ENCODE peak calls at places on chromosomes 12 and 14, in six cellular contexts. M, E, T, P, L and H are unnamed samples.

GRCh38 chr12:122190842-122191668 is 8.1 kb downstream of the LRRC43 start:
- DNase-seq in M (peak), E (peak), T (peak), P (peak), L (peak), H (peak)

GRCh38 chr12:72271741-72272661 is at the start of gene TRHDE:
- DNase-seq in M (no peak), E (peak), T (no peak), P (no peak), L (peak), H (no peak)

GRCh38 chr12:3996322-3996721 is 123.1 kb upstream of the PARP11 start:
- DNase-seq in M (no peak), E (no peak), T (no peak), P (no peak), L (no peak), H (no peak)

GRCh38 chr14:99758121-99758871 is 34.9 kb upstream of the EML1 start:
- DNase-seq in M (no peak), E (no peak), T (no peak), P (no peak), L (no peak), H (no peak)

GRCh38 chr14:61503167-61503801 is 181.9 kb downstream of the PRKCH start:
- DNase-seq in M (no peak), E (no peak), T (peak), P (peak), L (no peak), H (no peak)

GRCh38 chr14:58955294-58955821 is 233.1 kb upstream of the DAAM1 start:
- DNase-seq in M (no peak), E (no peak), T (no peak), P (no peak), L (no peak), H (no peak)

GRCh38 chr12:121776190-121777098 is 17.0 kb downstream of the RHOF start:
- DNase-seq in M (no peak), E (peak), T (peak), P (peak), L (peak), H (no peak)

GRCh38 chr12:43338848-43339526 is 213.0 kb downstream of the ADAMTS20 start:
- DNase-seq in M (peak), E (peak), T (no peak), P (no peak), L (peak), H (peak)

GRCh38 chr14:49955013-49955412 is 62.1 kb downstream of the ARF6 start:
- DNase-seq in M (no peak), E (no peak), T (no peak), P (no peak), L (no peak), H (no peak)

GRCh38 chr12:104024348-104024747 is 25.6 kb downstream of the GLT8D2 start:
- DNase-seq in M (no peak), E (no peak), T (no peak), P (no peak), L (no peak), H (no peak)

GRCh38 chr12:58069268-58069967 is 128.1 kb downstream of the ATP23 start:
- DNase-seq in M (no peak), E (no peak), T (no peak), P (no peak), L (no peak), H (no peak)

GRCh38 chr12:25187781-25188180 is 7.2 kb downstream of the DNAI7 start:
- DNase-seq in M (peak), E (no peak), T (no peak), P (no peak), L (no peak), H (no peak)

GRCh38 chr12:52645120-52645761 is 6.8 kb downstream of the KRT2 start:
- DNase-seq in M (no peak), E (no peak), T (no peak), P (no peak), L (no peak), H (no peak)

GRCh38 chr12:4108803-4109345 is 164.7 kb upstream of the CCND2 start:
- DNase-seq in M (no peak), E (no peak), T (no peak), P (no peak), L (no peak), H (no peak)

GRCh38 chr12:32448581-32448980 is 49.2 kb downstream of the FGD4 start:
- DNase-seq in M (no peak), E (peak), T (no peak), P (no peak), L (no peak), H (no peak)

GRCh38 chr14:59161571-59162175 is 26.8 kb upstream of the DAAM1 start:
- DNase-seq in M (peak), E (peak), T (peak), P (no peak), L (no peak), H (no peak)

GRCh38 chr14:104706733-104707628 is 17.0 kb upstream of the ADSS1 start:
- DNase-seq in M (no peak), E (peak), T (no peak), P (no peak), L (no peak), H (no peak)

GRCh38 chr12:6264402-6265037 is 46.0 kb upstream of the PLEKHG6 start:
- DNase-seq in M (no peak), E (peak), T (no peak), P (no peak), L (no peak), H (no peak)

GRCh38 chr12:130696377-130696776 is 19.7 kb downstream of the RIMBP2 start:
- DNase-seq in M (no peak), E (no peak), T (no peak), P (no peak), L (no peak), H (no peak)

GRCh38 chr12:119687344-119687865 is 19.5 kb downstream of the PRKAB1 start:
- DNase-seq in M (no peak), E (no peak), T (no peak), P (no peak), L (no peak), H (no peak)

GRCh38 chr14:22837750-22838538 is 1.6 kb downstream of the MMP14 start:
- DNase-seq in M (peak), E (no peak), T (no peak), P (no peak), L (no peak), H (no peak)

GRCh38 chr14:29671034-29671433 is 256.6 kb downstream of the PRKD1 start:
- DNase-seq in M (no peak), E (no peak), T (no peak), P (no peak), L (no peak), H (no peak)

GRCh38 chr12:26523708-26524150 is 309.3 kb downstream of the ITPR2 start:
- DNase-seq in M (no peak), E (no peak), T (no peak), P (no peak), L (no peak), H (no peak)

GRCh38 chr12:114096461-114096860 is 130.3 kb upstream of the RBM19 start:
- DNase-seq in M (no peak), E (no peak), T (no peak), P (no peak), L (no peak), H (no peak)

GRCh38 chr12:56080556-56081138 is 682 bp downstream of the ERBB3 start:
- DNase-seq in M (no peak), E (peak), T (no peak), P (no peak), L (peak), H (no peak)

GRCh38 chr12:124155711-124156110 is 139.2 kb upstream of the RFLNA start:
- DNase-seq in M (no peak), E (no peak), T (no peak), P (no peak), L (no peak), H (no peak)

GRCh38 chr12:5200276-5201087 is 156.8 kb downstream of the KCNA5 start:
- DNase-seq in M (no peak), E (peak), T (peak), P (peak), L (peak), H (no peak)

GRCh38 chr12:69765515-69765914 is 26.9 kb downstream of the RAB3IP start:
- DNase-seq in M (no peak), E (no peak), T (no peak), P (no peak), L (no peak), H (no peak)

GRCh38 chr12:24482882-24483604 is 465.9 kb downstream of the BCAT1 start:
- DNase-seq in M (no peak), E (no peak), T (no peak), P (no peak), L (no peak), H (no peak)

GRCh38 chr14:90354551-90355298 is 23.0 kb upstream of the NRDE2 start:
- DNase-seq in M (no peak), E (no peak), T (no peak), P (no peak), L (no peak), H (no peak)

GRCh38 chr14:49879683-49880204 is 13.1 kb upstream of the ARF6 start:
- DNase-seq in M (no peak), E (peak), T (peak), P (peak), L (peak), H (peak)

GRCh38 chr12:112686373-112686772 is 105.2 kb upstream of the RPH3A start:
- DNase-seq in M (peak), E (peak), T (no peak), P (no peak), L (no peak), H (peak)

GRCh38 chr14:59028476-59029202 is 159.8 kb upstream of the DAAM1 start:
- DNase-seq in M (peak), E (peak), T (peak), P (peak), L (peak), H (peak)

GRCh38 chr14:56120091-56120632 is 2.0 kb downstream of the PELI2 start:
- DNase-seq in M (no peak), E (peak), T (no peak), P (no peak), L (peak), H (no peak)

GRCh38 chr12:121334513-121335343 is 17.5 kb downstream of the ANAPC5 start:
- DNase-seq in M (peak), E (peak), T (no peak), P (no peak), L (peak), H (peak)